ENCODE peak calls at places on chromosome 6, in four cellular contexts. One of them, this sample, is unnamed.
A peak's percentile ranks its signal among the peaks of the same experiment; 100 is the strongest.

GRCh38 chr6:170004585-170005210 is 253.3 kb downstream of the ERMARD start:
- DNase-seq in AG04449: no peak
- DNase-seq in uterus: no peak
- DNase-seq in astrocyte of the spinal cord: no peak
- DNase-seq in this sample: no peak

GRCh38 chr6:25991785-25992412 is 29.3 kb downstream of the TRIM38 start:
- DNase-seq in AG04449: no peak
- DNase-seq in uterus: peak; percentile 65
- DNase-seq in astrocyte of the spinal cord: peak; percentile 79
- DNase-seq in this sample: peak; percentile 34

GRCh38 chr6:145948328-145948727 is 15.8 kb downstream of the SHPRH start:
- DNase-seq in AG04449: no peak
- DNase-seq in uterus: no peak
- DNase-seq in astrocyte of the spinal cord: peak; percentile 25
- DNase-seq in this sample: no peak

GRCh38 chr6:162726997-162727346 is 594 bp downstream of the PRKN start:
- DNase-seq in AG04449: no peak
- DNase-seq in uterus: no peak
- DNase-seq in astrocyte of the spinal cord: peak; percentile 6
- DNase-seq in this sample: no peak

GRCh38 chr6:317452-318144 is 25.3 kb downstream of the DUSP22 start:
- DNase-seq in AG04449: no peak
- DNase-seq in uterus: no peak
- DNase-seq in astrocyte of the spinal cord: no peak
- DNase-seq in this sample: no peak

GRCh38 chr6:4671587-4672115 is 104.6 kb upstream of the CDYL start:
- DNase-seq in AG04449: no peak
- DNase-seq in uterus: no peak
- DNase-seq in astrocyte of the spinal cord: no peak
- DNase-seq in this sample: no peak

GRCh38 chr6:11632795-11633511 is 95.4 kb downstream of the TMEM170B start:
- DNase-seq in AG04449: peak; percentile 58
- DNase-seq in uterus: no peak
- DNase-seq in astrocyte of the spinal cord: peak; percentile 85
- DNase-seq in this sample: no peak

GRCh38 chr6:6884193-6884627 is 223.6 kb upstream of the RREB1 start:
- DNase-seq in AG04449: no peak
- DNase-seq in uterus: no peak
- DNase-seq in astrocyte of the spinal cord: no peak
- DNase-seq in this sample: no peak

GRCh38 chr6:28884423-28885148 is 39.2 kb downstream of the TRIM27 start:
- DNase-seq in AG04449: no peak
- DNase-seq in uterus: no peak
- DNase-seq in astrocyte of the spinal cord: no peak
- DNase-seq in this sample: no peak

GRCh38 chr6:137313211-137313610 is 94.0 kb upstream of the IFNGR1 start:
- DNase-seq in AG04449: no peak
- DNase-seq in uterus: no peak
- DNase-seq in astrocyte of the spinal cord: no peak
- DNase-seq in this sample: no peak

GRCh38 chr6:20644667-20645370 is 110.6 kb downstream of the CDKAL1 start:
- DNase-seq in AG04449: no peak
- DNase-seq in uterus: no peak
- DNase-seq in astrocyte of the spinal cord: no peak
- DNase-seq in this sample: no peak

GRCh38 chr6:83518946-83519489 is 6.7 kb downstream of the PRSS35 start:
- DNase-seq in AG04449: no peak
- DNase-seq in uterus: no peak
- DNase-seq in astrocyte of the spinal cord: peak; percentile 16
- DNase-seq in this sample: no peak

GRCh38 chr6:166999145-166999844 is at the start of gene CEP43:
- DNase-seq in AG04449: no peak
- DNase-seq in uterus: peak; percentile 95
- DNase-seq in astrocyte of the spinal cord: peak; percentile 97
- DNase-seq in this sample: peak; percentile 93

GRCh38 chr6:151721141-151721540 is 86.3 kb upstream of the ESR1 start:
- DNase-seq in AG04449: no peak
- DNase-seq in uterus: no peak
- DNase-seq in astrocyte of the spinal cord: no peak
- DNase-seq in this sample: no peak

GRCh38 chr6:95866732-95867131 is 149.0 kb upstream of the FUT9 start:
- DNase-seq in AG04449: no peak
- DNase-seq in uterus: no peak
- DNase-seq in astrocyte of the spinal cord: no peak
- DNase-seq in this sample: no peak

GRCh38 chr6:129102741-129103140 is 219.8 kb downstream of the LAMA2 start:
- DNase-seq in AG04449: no peak
- DNase-seq in uterus: peak; percentile 72
- DNase-seq in astrocyte of the spinal cord: no peak
- DNase-seq in this sample: no peak

GRCh38 chr6:108565893-108566292 is 5.2 kb downstream of the FOXO3 start:
- DNase-seq in AG04449: no peak
- DNase-seq in uterus: peak; percentile 61
- DNase-seq in astrocyte of the spinal cord: peak; percentile 46
- DNase-seq in this sample: no peak

GRCh38 chr6:903746-904145 is 210.8 kb upstream of the EXOC2 start:
- DNase-seq in AG04449: no peak
- DNase-seq in uterus: no peak
- DNase-seq in astrocyte of the spinal cord: peak; percentile 52
- DNase-seq in this sample: no peak

GRCh38 chr6:126170875-126171489 is 168.9 kb upstream of the CENPW start:
- DNase-seq in AG04449: no peak
- DNase-seq in uterus: no peak
- DNase-seq in astrocyte of the spinal cord: no peak
- DNase-seq in this sample: no peak
- TF ChIP-seq CTCF in AG04449: no peak
- TF ChIP-seq CTCF in uterus: no peak
- TF ChIP-seq CTCF in astrocyte of the spinal cord: peak; percentile 52
- TF ChIP-seq CTCF in this sample: peak; percentile 45

GRCh38 chr6:29967379-29968010 is 25.2 kb downstream of the HLA-A start:
- DNase-seq in AG04449: no peak
- DNase-seq in uterus: no peak
- DNase-seq in astrocyte of the spinal cord: peak; percentile 13
- DNase-seq in this sample: no peak
- TF ChIP-seq CTCF in AG04449: no peak
- TF ChIP-seq CTCF in uterus: no peak
- TF ChIP-seq CTCF in astrocyte of the spinal cord: no peak
- TF ChIP-seq CTCF in this sample: no peak

GRCh38 chr6:107075951-107076381 is 39.3 kb downstream of the BEND3 start:
- DNase-seq in AG04449: no peak
- DNase-seq in uterus: no peak
- DNase-seq in astrocyte of the spinal cord: peak; percentile 27
- DNase-seq in this sample: no peak
- TF ChIP-seq CTCF in AG04449: no peak
- TF ChIP-seq CTCF in uterus: no peak
- TF ChIP-seq CTCF in astrocyte of the spinal cord: peak; percentile 17
- TF ChIP-seq CTCF in this sample: no peak

DNA sequence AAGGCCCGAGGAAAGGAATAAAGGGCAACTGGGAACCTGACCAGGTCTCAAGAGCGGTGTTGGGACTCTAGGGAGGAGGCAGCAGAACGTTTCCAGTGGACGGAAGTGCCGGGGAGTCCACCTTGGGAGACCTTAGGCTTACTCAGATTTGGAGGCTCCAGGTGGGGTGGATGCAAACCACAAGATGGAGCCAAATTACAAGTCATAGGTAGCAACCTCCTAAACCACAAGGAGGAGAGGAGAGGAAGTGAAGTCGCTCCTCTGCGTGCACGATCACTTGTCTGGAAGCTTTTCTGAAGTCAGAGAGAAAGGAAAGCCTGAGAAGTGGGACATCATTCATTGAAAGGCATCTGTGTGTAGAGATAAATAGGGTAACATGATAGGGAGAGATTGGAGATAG is 9.3 kb downstream of the HLA-DOA start:
- DNase-seq in AG04449: no peak
- DNase-seq in uterus: no peak
- DNase-seq in astrocyte of the spinal cord: no peak
- DNase-seq in this sample: no peak
- TF ChIP-seq CTCF in AG04449: no peak
- TF ChIP-seq CTCF in uterus: no peak
- TF ChIP-seq CTCF in astrocyte of the spinal cord: no peak
- TF ChIP-seq CTCF in this sample: peak; percentile 62

DNA sequence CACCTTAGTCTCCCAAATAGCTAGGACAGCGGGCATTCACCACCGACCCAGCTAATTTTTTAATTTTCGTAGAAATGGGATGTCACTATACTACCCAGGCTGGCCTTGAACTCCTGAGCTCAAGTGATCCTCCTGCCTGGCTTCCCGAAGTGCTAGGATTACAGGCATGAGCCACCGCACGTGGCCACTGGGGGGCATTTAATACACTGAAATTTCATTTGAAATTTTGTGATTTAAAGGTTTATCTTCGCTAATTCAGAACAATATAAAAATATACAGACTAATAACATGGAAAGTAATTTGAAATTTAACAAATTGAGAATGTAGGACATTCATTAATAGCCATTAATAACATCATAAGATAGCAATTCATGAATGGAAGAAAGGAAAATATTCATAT is 20.5 kb upstream of the TBC1D32 start:
- DNase-seq in AG04449: no peak
- DNase-seq in uterus: no peak
- DNase-seq in astrocyte of the spinal cord: no peak
- DNase-seq in this sample: no peak
- TF ChIP-seq CTCF in AG04449: peak; percentile 23
- TF ChIP-seq CTCF in uterus: no peak
- TF ChIP-seq CTCF in astrocyte of the spinal cord: peak; percentile 46
- TF ChIP-seq CTCF in this sample: peak; percentile 53

This sample was measured in progenitor cell of endocrine pancreas.